ENCODE peak calls at places on chromosomes 13 and 19, in six cellular contexts. I is thyroid gland, U is GM13976, N is A673, A is choroid plexus epithelial cell, Q is AG09319. F is an unnamed sample.

GRCh38 chr19:12825259-12826131 is 8.9 kb downstream of the RTBDN start:
- DNase-seq in A (no peak), U (peak), I (peak), Q (no peak), N (peak), F (no peak)

GRCh38 chr19:5891572-5891937 is 12.0 kb downstream of the NDUFA11 start:
- DNase-seq in A (no peak), N (no peak), U (no peak), Q (no peak), I (no peak), F (no peak)

GRCh38 chr19:19579533-19580361 is 38.7 kb downstream of the PBX4 start:
- DNase-seq in Q (no peak), U (no peak), I (no peak), N (no peak), A (no peak), F (no peak)

GRCh38 chr19:11461453-11461852 is 19.4 kb downstream of the ELAVL3 start:
- DNase-seq in U (no peak), A (no peak), I (no peak), N (no peak), Q (no peak), F (no peak)

GRCh38 chr19:56603829-56604228 is 8.7 kb downstream of the ZNF71 start:
- DNase-seq in N (no peak), Q (no peak), A (no peak), U (no peak), I (no peak), F (no peak)

GRCh38 chr13:98599502-98600328 is 22.8 kb upstream of the STK24 start:
- DNase-seq in Q (no peak), I (no peak), N (peak), U (no peak), A (peak), F (no peak)

GRCh38 chr13:72864142-72865035 is 82.5 kb downstream of the PIBF1 start:
- DNase-seq in Q (no peak), N (no peak), U (peak), I (no peak), A (peak), F (peak)

GRCh38 chr19:11382898-11383705 is 1.0 kb downstream of the EPOR start:
- DNase-seq in U (peak), Q (no peak), N (peak), A (peak), I (peak), F (peak)

GRCh38 chr13:111974065-111974640 is 92.8 kb upstream of the SOX1 start:
- DNase-seq in U (no peak), I (no peak), Q (no peak), A (no peak), N (no peak), F (no peak)

GRCh38 chr19:45528744-45529453 is 21.6 kb downstream of the VASP start:
- DNase-seq in N (peak), U (no peak), A (peak), Q (no peak), I (peak), F (no peak)

GRCh38 chr19:47707135-47707925 is 5.9 kb upstream of the EHD2 start:
- DNase-seq in U (peak), N (peak), Q (no peak), A (peak), I (peak), F (peak)

GRCh38 chr19:40266111-40266510 is 19.0 kb downstream of the AKT2 start:
- DNase-seq in I (peak), U (no peak), N (no peak), A (no peak), Q (no peak), F (no peak)

GRCh38 chr13:51801631-51802099 is 2.3 kb downstream of the DHRS12 start:
- DNase-seq in Q (no peak), N (peak), U (no peak), A (no peak), I (peak), F (no peak)

GRCh38 chr13:37715606-37716015 is 117.0 kb upstream of the POSTN start:
- DNase-seq in I (no peak), U (no peak), Q (no peak), A (peak), N (peak), F (no peak)

GRCh38 chr19:39679791-39680168 is 24.1 kb downstream of the LGALS16 start:
- DNase-seq in I (no peak), U (peak), A (no peak), Q (no peak), N (no peak), F (no peak)

GRCh38 chr19:2083174-2083854 is 12.8 kb downstream of the MOB3A start:
- DNase-seq in N (no peak), A (no peak), I (no peak), U (no peak), Q (no peak), F (peak)

GRCh38 chr13:30337061-30337601 is 29.8 kb upstream of the KATNAL1 start:
- DNase-seq in N (no peak), Q (no peak), I (no peak), U (no peak), A (no peak), F (no peak)

GRCh38 chr19:5623397-5624153 is 692 bp downstream of the SAFB start:
- DNase-seq in I (no peak), A (peak), N (peak), U (no peak), Q (no peak), F (no peak)

GRCh38 chr13:50576156-50576555 is 267.3 kb downstream of the DLEU7 start:
- DNase-seq in U (no peak), N (no peak), I (peak), Q (no peak), A (no peak), F (no peak)

GRCh38 chr13:113584870-113585671 is 518 bp downstream of the TFDP1 start:
- DNase-seq in U (peak), I (peak), A (no peak), Q (no peak), N (no peak), F (peak)

GRCh38 chr19:53019684-53020083 is 6.0 kb downstream of the ERVV-1 start:
- DNase-seq in U (no peak), A (peak), Q (no peak), I (peak), N (no peak), F (no peak)

GRCh38 chr13:27622881-27623280 is 1.2 kb downstream of the POLR1D start:
- DNase-seq in A (no peak), I (no peak), Q (no peak), U (no peak), N (no peak), F (no peak)

GRCh38 chr13:21639604-21640003 is 31.3 kb upstream of the FGF9 start:
- DNase-seq in U (no peak), Q (no peak), A (no peak), N (no peak), I (no peak), F (no peak)

GRCh38 chr19:14968247-14968646 is 11.4 kb downstream of the SLC1A6 start:
- DNase-seq in Q (no peak), U (no peak), N (no peak), I (no peak), A (no peak), F (no peak)

GRCh38 chr13:80151016-80151415 is 189.9 kb downstream of the SPRY2 start:
- DNase-seq in N (no peak), Q (no peak), A (no peak), U (no peak), I (no peak), F (no peak)

GRCh38 chr13:24745861-24746617 is 17.9 kb upstream of the RNF17 start:
- DNase-seq in I (no peak), U (peak), N (no peak), A (no peak), Q (no peak), F (peak)

GRCh38 chr13:24744247-24744646 is 19.7 kb upstream of the RNF17 start:
- DNase-seq in A (no peak), Q (no peak), U (no peak), N (no peak), I (no peak), F (no peak)

GRCh38 chr13:24745516-24745860 is 18.5 kb upstream of the RNF17 start:
- DNase-seq in N (no peak), U (no peak), I (no peak), Q (no peak), A (no peak), F (no peak)

GRCh38 chr13:24747248-24748151 is 16.5 kb upstream of the RNF17 start:
- DNase-seq in I (no peak), U (peak), Q (no peak), N (peak), A (peak), F (no peak)

GRCh38 chr13:24746618-24747247 is 17.2 kb upstream of the RNF17 start:
- DNase-seq in Q (no peak), U (peak), I (no peak), N (peak), A (peak), F (peak)
- TF ChIP-seq CTCF in Q (peak), U (no peak), I (no peak), N (peak), A (peak), F (peak)

DNA sequence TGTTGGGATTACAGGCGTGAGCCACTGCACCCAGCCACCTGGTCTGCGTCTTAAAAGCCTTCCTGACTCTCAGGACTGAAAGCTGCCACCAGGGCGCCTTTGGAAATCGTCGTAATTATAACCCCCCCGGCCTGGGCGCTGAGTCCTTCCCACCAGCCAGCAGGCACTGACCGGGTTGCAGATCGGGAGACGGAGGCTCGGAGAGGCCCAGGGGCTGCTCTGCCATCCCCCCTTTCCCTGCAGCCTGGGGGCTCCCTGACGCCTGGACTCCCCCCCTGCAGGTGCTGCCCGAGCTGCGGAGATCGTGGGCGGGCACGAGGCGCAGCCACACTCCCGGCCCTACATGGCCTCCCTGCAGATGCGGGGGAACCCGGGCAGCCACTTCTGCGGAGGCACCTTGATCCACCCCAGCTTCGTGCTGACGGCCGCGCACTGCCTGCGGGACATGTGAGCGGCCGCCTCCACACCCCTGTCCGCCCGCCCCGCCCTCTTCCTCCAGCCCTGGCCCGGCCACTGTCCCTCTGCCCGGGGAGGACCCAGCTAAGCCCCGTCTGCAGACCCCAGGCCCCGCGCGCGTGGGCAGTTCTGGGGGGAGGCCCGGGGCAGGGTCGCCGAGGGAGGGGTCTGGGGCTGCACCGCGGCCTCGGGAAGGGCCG is 2.5 kb downstream of the PRTN3 start:
- DNase-seq in U (no peak), N (no peak), A (no peak), I (peak), Q (no peak), F (no peak)
- TF ChIP-seq CTCF in U (no peak), N (no peak), A (no peak), I (no peak), Q (no peak), F (no peak)

GRCh38 chr13:75566658-75567057 is 17.1 kb downstream of the UCHL3 start:
- DNase-seq in Q (no peak), N (peak), U (no peak), A (peak), I (no peak), F (no peak)
- TF ChIP-seq CTCF in Q (peak), N (peak), U (peak), A (peak), I (peak), F (peak)

GRCh38 chr19:41895745-41896580 is 13.0 kb downstream of the ARHGEF1 start:
- DNase-seq in I (no peak), U (no peak), Q (no peak), N (no peak), A (peak), F (no peak)
- TF ChIP-seq CTCF in I (no peak), U (no peak), Q (peak), N (peak), A (peak), F (peak)

GRCh38 chr13:64051278-64051677 is 2635.6 kb upstream of the PCDH20 start:
- DNase-seq in A (no peak), Q (no peak), N (no peak), I (no peak), U (no peak), F (no peak)

GRCh38 chr13:64054306-64054705 is 2638.7 kb upstream of the PCDH20 start:
- DNase-seq in Q (no peak), U (no peak), A (peak), N (no peak), I (no peak), F (no peak)

GRCh38 chr13:64057372-64058020 is 2641.8 kb upstream of the PCDH20 start:
- DNase-seq in I (no peak), A (no peak), N (no peak), Q (no peak), U (no peak), F (no peak)

GRCh38 chr13:64052526-64052925 is 2636.9 kb upstream of the PCDH20 start:
- DNase-seq in U (no peak), A (no peak), Q (no peak), N (peak), I (no peak), F (no peak)
- TF ChIP-seq CTCF in U (no peak), A (no peak), Q (no peak), N (peak), I (no peak), F (peak)

GRCh38 chr13:97205465-97205864 is 16.7 kb upstream of the MBNL2 start:
- DNase-seq in U (no peak), A (no peak), I (no peak), N (no peak), Q (no peak), F (no peak)

GRCh38 chr13:97205971-97206370 is 16.2 kb upstream of the MBNL2 start:
- DNase-seq in A (peak), I (no peak), U (no peak), N (no peak), Q (no peak), F (no peak)

GRCh38 chr13:97199451-97199850 is 22.7 kb upstream of the MBNL2 start:
- DNase-seq in N (no peak), U (no peak), A (no peak), I (no peak), Q (no peak), F (no peak)

GRCh38 chr13:97200081-97200942 is 21.8 kb upstream of the MBNL2 start:
- DNase-seq in A (no peak), U (no peak), I (no peak), N (no peak), Q (no peak), F (no peak)

DNA sequence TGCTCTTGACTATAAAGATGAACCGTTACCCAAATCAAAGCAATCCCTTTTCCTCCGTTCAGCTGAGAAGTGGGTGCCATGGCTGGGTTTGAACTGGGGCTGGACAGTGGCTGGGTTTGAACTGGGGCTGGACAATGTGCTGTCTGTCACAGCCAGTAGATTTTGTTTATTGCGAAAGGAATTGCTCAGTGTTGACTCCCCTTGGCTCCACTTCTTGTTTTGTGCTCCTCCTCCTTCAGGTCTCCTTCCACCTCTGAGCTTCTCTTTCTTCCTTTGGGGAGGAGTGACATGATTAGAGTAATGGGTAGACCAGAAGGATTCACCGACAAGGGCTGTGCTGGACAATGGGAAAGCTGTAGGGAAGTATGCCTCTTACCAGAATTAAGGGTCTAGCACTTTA is 19.4 kb upstream of the MBNL2 start:
- DNase-seq in Q (no peak), N (no peak), I (no peak), A (no peak), U (no peak), F (no peak)
- TF ChIP-seq CTCF in Q (no peak), N (no peak), I (no peak), A (no peak), U (no peak), F (no peak)